ENCODE peak calls at places on chromosomes 11 and 22, in seven cellular contexts. M is activated CD4-positive, alpha-beta T cell treated with anti-CD3 and anti-CD28 coated beads, Interleukin-2, amount 50 U/mL, for 1 hour; L is NCI-H1417; C is immature natural killer cell; G is stimulated activated CD8-positive, alpha-beta memory T cell treated with anti-CD3 and anti-CD28 coated beads, Interleukin-12 subunit alpha, Interleukin-12 subunit beta, amount 100 ng/mL, for 1 hour; J is NCI-H1436; N is NCI-H1105 treated with DMSO at 0.1 percent for 48 hours. A is an unnamed sample.

GRCh38 chr22:42493393-42493792 is 26.2 kb downstream of the RRP7A start:
- DNase-seq in M (no peak), L (no peak), C (no peak), G (no peak), J (no peak), N (no peak), A (no peak)

GRCh38 chr22:37022483-37023337 is 3.2 kb downstream of the MPST start:
- DNase-seq in M (no peak), L (no peak), C (no peak), G (no peak), J (no peak), N (no peak), A (no peak)

GRCh38 chr11:87879118-87879517 is 296.1 kb downstream of the RAB38 start:
- DNase-seq in M (no peak), L (no peak), C (no peak), G (no peak), J (no peak), N (no peak), A (no peak)

GRCh38 chr22:46869848-46870441 is 107.5 kb downstream of the TBC1D22A start:
- DNase-seq in M (no peak), L (no peak), C (no peak), G (no peak), J (no peak), N (no peak), A (no peak)

GRCh38 chr22:24512043-24512442 is 16.9 kb downstream of the UPB1 start:
- DNase-seq in M (no peak), L (no peak), C (no peak), G (no peak), J (no peak), N (no peak), A (no peak)

GRCh38 chr11:111367411-111368284 is 11.4 kb downstream of the POU2AF1 start:
- DNase-seq in M (no peak), L (no peak), C (no peak), G (no peak), J (no peak), N (no peak), A (no peak)

GRCh38 chr22:49903322-49904039 is 14.8 kb downstream of the ALG12 start:
- DNase-seq in M (no peak), L (no peak), C (no peak), G (no peak), J (peak), N (peak), A (no peak)

GRCh38 chr22:24400726-24401596 is 26.4 kb upstream of the ADORA2A start:
- DNase-seq in M (no peak), L (no peak), C (no peak), G (no peak), J (no peak), N (no peak), A (no peak)

GRCh38 chr22:24184057-24184798 is 2.9 kb downstream of the SUSD2 start:
- DNase-seq in M (no peak), L (no peak), C (no peak), G (no peak), J (no peak), N (no peak), A (no peak)

GRCh38 chr11:25163421-25163820 is 666.6 kb downstream of the LUZP2 start:
- DNase-seq in M (no peak), L (no peak), C (no peak), G (no peak), J (no peak), N (no peak), A (no peak)

A was measured in NCI-H526.